ENCODE peak calls at places on chromosomes 1 and 21, in ten cellular contexts. C, P, K, N, T, B, O, E, H and L are unnamed samples.

GRCh38 chr1:58841455-58841854 is 57.6 kb upstream of the JUN start:
- DNase-seq in C (no peak), P (no peak), K (no peak), N (peak; percentile 2), T (peak; percentile 30), B (peak; percentile 52), O (no peak), E (no peak), H (peak; percentile 34), L (no peak)

GRCh38 chr1:159867322-159868064 is 5.0 kb upstream of the VSIG8 start:
- DNase-seq in C (no peak), P (no peak), K (peak; percentile 89), N (peak; percentile 94), T (peak; percentile 40), B (peak; percentile 83), O (no peak), E (no peak), H (no peak), L (no peak)

GRCh38 chr1:235063068-235063765 is 65.4 kb downstream of the TOMM20 start:
- DNase-seq in C (no peak), P (no peak), K (no peak), N (no peak), T (no peak), B (no peak), O (no peak), E (no peak), H (no peak), L (peak; percentile 55)

GRCh38 chr1:94259635-94260289 is 22.4 kb upstream of the ARHGAP29 start:
- DNase-seq in C (no peak), P (no peak), K (no peak), N (no peak), T (peak; percentile 14), B (peak; percentile 53), O (no peak), E (no peak), H (no peak), L (no peak)

GRCh38 chr1:219086956-219087469 is 86.7 kb upstream of the LYPLAL1 start:
- DNase-seq in C (no peak), P (no peak), K (no peak), N (no peak), T (no peak), B (no peak), O (no peak), E (no peak), H (no peak), L (no peak)

GRCh38 chr21:18529253-18529652 is 125.7 kb upstream of the TMPRSS15 start:
- DNase-seq in C (peak; percentile 34), P (no peak), K (no peak), N (no peak), T (no peak), B (no peak), O (peak; percentile 33), E (no peak), H (no peak), L (no peak)

GRCh38 chr1:155184351-155184811 is 10.7 kb downstream of the TRIM46 start:
- DNase-seq in C (no peak), P (no peak), K (no peak), N (no peak), T (no peak), B (no peak), O (no peak), E (no peak), H (no peak), L (no peak)

GRCh38 chr1:19011832-19012231 is 55.4 kb upstream of the IFFO2 start:
- DNase-seq in C (no peak), P (no peak), K (peak; percentile 48), N (no peak), T (no peak), B (no peak), O (no peak), E (no peak), H (no peak), L (no peak)

GRCh38 chr1:36570478-36571060 is 87.9 kb upstream of the CSF3R start:
- DNase-seq in C (no peak), P (no peak), K (no peak), N (no peak), T (no peak), B (no peak), O (no peak), E (no peak), H (no peak), L (no peak)

GRCh38 chr21:45364464-45365185 is 40.3 kb upstream of the COL18A1 start:
- DNase-seq in C (no peak), P (no peak), K (no peak), N (no peak), T (no peak), B (no peak), O (no peak), E (no peak), H (peak; percentile 25), L (no peak)

GRCh38 chr1:208929575-208929974 is 653.9 kb upstream of the CAMK1G start:
- DNase-seq in C (no peak), P (peak; percentile 29), K (no peak), N (no peak), T (no peak), B (no peak), O (no peak), E (no peak), H (no peak), L (no peak)

GRCh38 chr1:27517907-27518718 is 28.1 kb upstream of the WASF2 start:
- DNase-seq in C (no peak), P (no peak), K (no peak), N (peak; percentile 84), T (no peak), B (no peak), O (no peak), E (no peak), H (no peak), L (no peak)

GRCh38 chr1:24926596-24927249 is 3.4 kb downstream of the RUNX3 start:
- DNase-seq in C (no peak), P (no peak), K (no peak), N (no peak), T (peak; percentile 55), B (no peak), O (no peak), E (no peak), H (peak; percentile 66), L (no peak)

GRCh38 chr1:22665752-22666151 is 12.7 kb downstream of the C1QB start:
- DNase-seq in C (peak; percentile 11), P (no peak), K (no peak), N (peak; percentile 51), T (peak; percentile 72), B (peak; percentile 67), O (peak; percentile 20), E (no peak), H (peak; percentile 80), L (no peak)

GRCh38 chr1:248810727-248811513 is 14.8 kb downstream of the SH3BP5L start:
- DNase-seq in C (no peak), P (no peak), K (peak; percentile 85), N (no peak), T (no peak), B (no peak), O (no peak), E (no peak), H (no peak), L (no peak)

GRCh38 chr1:197838836-197839235 is 63.6 kb upstream of the DENND1B start:
- DNase-seq in C (peak; percentile 14), P (peak; percentile 45), K (no peak), N (no peak), T (no peak), B (no peak), O (no peak), E (no peak), H (no peak), L (no peak)

GRCh38 chr1:232031156-232031555 is 404.6 kb downstream of the DISC1 start:
- DNase-seq in C (no peak), P (no peak), K (no peak), N (no peak), T (no peak), B (no peak), O (no peak), E (no peak), H (no peak), L (no peak)

GRCh38 chr1:149936076-149936991 is at the start of gene MTMR11:
- DNase-seq in C (peak; percentile 30), P (no peak), K (no peak), N (no peak), T (no peak), B (peak; percentile 63), O (no peak), E (no peak), H (peak; percentile 23), L (no peak)

GRCh38 chr1:54701066-54701465 is 14.6 kb upstream of the TTC4 start:
- DNase-seq in C (no peak), P (no peak), K (peak; percentile 66), N (no peak), T (no peak), B (no peak), O (no peak), E (no peak), H (no peak), L (no peak)

GRCh38 chr1:84851839-84852238 is 41.2 kb downstream of the LPAR3 start:
- DNase-seq in C (no peak), P (peak; percentile 80), K (no peak), N (no peak), T (no peak), B (no peak), O (no peak), E (no peak), H (no peak), L (no peak)

GRCh38 chr1:116940809-116941640 is 31.3 kb downstream of the PTGFRN start:
- DNase-seq in C (no peak), P (no peak), K (no peak), N (no peak), T (no peak), B (no peak), O (no peak), E (no peak), H (no peak), L (no peak)

GRCh38 chr21:44916965-44917364 is 3.7 kb downstream of the ITGB2 start:
- DNase-seq in C (no peak), P (no peak), K (no peak), N (no peak), T (no peak), B (no peak), O (no peak), E (no peak), H (no peak), L (no peak)

GRCh38 chr1:10074059-10074854 is 41.5 kb downstream of the UBE4B start:
- DNase-seq in C (no peak), P (peak; percentile 86), K (peak; percentile 18), N (no peak), T (no peak), B (no peak), O (no peak), E (peak; percentile 22), H (no peak), L (peak; percentile 34)

GRCh38 chr1:112673589-112674439 is 645 bp upstream of the MOV10 start:
- DNase-seq in C (peak; percentile 14), P (peak; percentile 51), K (peak; percentile 74), N (peak; percentile 31), T (no peak), B (no peak), O (peak; percentile 6), E (no peak), H (peak; percentile 24), L (peak; percentile 31)

GRCh38 chr1:230825061-230825803 is 43.1 kb downstream of the C1orf198 start:
- DNase-seq in C (peak; percentile 13), P (peak; percentile 57), K (no peak), N (peak; percentile 34), T (no peak), B (no peak), O (no peak), E (no peak), H (no peak), L (peak; percentile 41)

GRCh38 chr1:198541737-198542136 is 1.3 kb upstream of the ATP6V1G3 start:
- DNase-seq in C (no peak), P (no peak), K (no peak), N (no peak), T (no peak), B (no peak), O (no peak), E (no peak), H (no peak), L (no peak)

GRCh38 chr1:154459044-154459443 is 43.0 kb upstream of the TDRD10 start:
- DNase-seq in C (no peak), P (no peak), K (no peak), N (no peak), T (no peak), B (no peak), O (no peak), E (no peak), H (no peak), L (no peak)

GRCh38 chr1:2906620-2907019 is 105.1 kb upstream of the TTC34 start:
- DNase-seq in C (no peak), P (no peak), K (no peak), N (no peak), T (no peak), B (no peak), O (no peak), E (no peak), H (no peak), L (no peak)